ENCODE peak calls at places on chromosomes 13 and 19, in six cellular contexts. One of them, this sample, is unnamed. For H3K36me3, the result is how much of the 10 kb centered on the place peaks cover.

GRCh38 chr13:106520205-106521004 is 15.1 kb downstream of the EFNB2 start:
- DNase-seq in heart left ventricle: no peak
- DNase-seq in IMR-90: peak
- DNase-seq in adrenal gland: no peak
- DNase-seq in GM12878: no peak
- DNase-seq in HepG2: no peak
- DNase-seq in this sample: no peak

GRCh38 chr13:114132419-114133121 is at the start of gene RASA3:
- DNase-seq in HepG2: no peak
- DNase-seq in adrenal gland: peak
- DNase-seq in IMR-90: peak
- DNase-seq in heart left ventricle: peak
- DNase-seq in GM12878: no peak
- DNase-seq in this sample: peak

GRCh38 chr13:81610613-81611012 is 1269.7 kb upstream of the SPRY2 start:
- DNase-seq in adrenal gland: no peak
- DNase-seq in GM12878: no peak
- DNase-seq in IMR-90: no peak
- DNase-seq in heart left ventricle: no peak
- DNase-seq in HepG2: no peak
- DNase-seq in this sample: no peak

GRCh38 chr13:40874138-40874776 is 84.8 kb downstream of the SLC25A15 start:
- DNase-seq in heart left ventricle: no peak
- DNase-seq in IMR-90: no peak
- DNase-seq in HepG2: no peak
- DNase-seq in GM12878: no peak
- DNase-seq in adrenal gland: no peak
- DNase-seq in this sample: no peak

GRCh38 chr13:113637262-113638160 is 20.5 kb downstream of the ATP4B start:
- DNase-seq in HepG2: no peak
- DNase-seq in IMR-90: no peak
- DNase-seq in GM12878: no peak
- DNase-seq in adrenal gland: peak
- DNase-seq in heart left ventricle: peak
- DNase-seq in this sample: peak

GRCh38 chr13:110023729-110024645 is 237.6 kb upstream of the IRS2 start:
- DNase-seq in IMR-90: peak
- DNase-seq in adrenal gland: no peak
- DNase-seq in heart left ventricle: peak
- DNase-seq in HepG2: no peak
- DNase-seq in GM12878: no peak
- DNase-seq in this sample: no peak

GRCh38 chr13:78562237-78562889 is 41.0 kb downstream of the POU4F1 start:
- DNase-seq in GM12878: no peak
- DNase-seq in adrenal gland: no peak
- DNase-seq in IMR-90: no peak
- DNase-seq in HepG2: no peak
- DNase-seq in heart left ventricle: no peak
- DNase-seq in this sample: no peak

GRCh38 chr19:18443831-18444230 is 5.9 kb upstream of the ISYNA1 start:
- DNase-seq in GM12878: no peak
- DNase-seq in IMR-90: no peak
- DNase-seq in HepG2: no peak
- DNase-seq in adrenal gland: no peak
- DNase-seq in heart left ventricle: no peak
- DNase-seq in this sample: no peak

GRCh38 chr13:76387561-76387960 is 498.6 kb downstream of the KCTD12 start:
- DNase-seq in IMR-90: no peak
- DNase-seq in adrenal gland: no peak
- DNase-seq in HepG2: no peak
- DNase-seq in heart left ventricle: no peak
- DNase-seq in GM12878: no peak
- DNase-seq in this sample: no peak

GRCh38 chr19:10797078-10797477 is 38.9 kb downstream of the TMED1 start:
- DNase-seq in GM12878: no peak
- DNase-seq in IMR-90: no peak
- DNase-seq in HepG2: no peak
- DNase-seq in heart left ventricle: no peak
- DNase-seq in adrenal gland: no peak
- DNase-seq in this sample: no peak

GRCh38 chr19:18173572-18174294 is at the start of gene IFI30:
- DNase-seq in adrenal gland: peak
- DNase-seq in IMR-90: no peak
- DNase-seq in GM12878: peak
- DNase-seq in HepG2: peak
- DNase-seq in heart left ventricle: peak
- DNase-seq in this sample: peak

GRCh38 chr19:31223805-31224534 is 125.3 kb downstream of the TSHZ3 start:
- DNase-seq in heart left ventricle: peak
- DNase-seq in adrenal gland: no peak
- DNase-seq in HepG2: no peak
- DNase-seq in IMR-90: peak
- DNase-seq in GM12878: no peak
- DNase-seq in this sample: no peak

GRCh38 chr19:10587022-10587838 is at the start of gene AP1M2:
- DNase-seq in adrenal gland: no peak
- DNase-seq in HepG2: no peak
- DNase-seq in GM12878: no peak
- DNase-seq in IMR-90: no peak
- DNase-seq in heart left ventricle: no peak
- DNase-seq in this sample: no peak

GRCh38 chr13:113981201-113981605 is 7.3 kb upstream of the C13orf46 start:
- DNase-seq in GM12878: no peak
- DNase-seq in adrenal gland: no peak
- DNase-seq in IMR-90: no peak
- DNase-seq in heart left ventricle: no peak
- DNase-seq in HepG2: no peak
- DNase-seq in this sample: peak

GRCh38 chr13:57823704-57824103 is 192.2 kb downstream of the PCDH17 start:
- DNase-seq in IMR-90: no peak
- DNase-seq in HepG2: no peak
- DNase-seq in heart left ventricle: no peak
- DNase-seq in GM12878: no peak
- DNase-seq in adrenal gland: no peak
- DNase-seq in this sample: no peak

GRCh38 chr13:62278271-62278670 is 862.6 kb upstream of the PCDH20 start:
- DNase-seq in heart left ventricle: no peak
- DNase-seq in IMR-90: no peak
- DNase-seq in adrenal gland: no peak
- DNase-seq in GM12878: no peak
- DNase-seq in HepG2: no peak
- DNase-seq in this sample: no peak

GRCh38 chr13:73481877-73482445 is 423.2 kb downstream of the KLF5 start:
- DNase-seq in GM12878: no peak
- DNase-seq in HepG2: no peak
- DNase-seq in IMR-90: no peak
- DNase-seq in heart left ventricle: no peak
- DNase-seq in adrenal gland: no peak
- DNase-seq in this sample: no peak

GRCh38 chr13:59879281-59879680 is 284.4 kb downstream of the DIAPH3 start:
- DNase-seq in heart left ventricle: no peak
- DNase-seq in IMR-90: no peak
- DNase-seq in GM12878: no peak
- DNase-seq in adrenal gland: no peak
- DNase-seq in HepG2: no peak
- DNase-seq in this sample: no peak

GRCh38 chr19:45195764-45196163 is 17.2 kb downstream of the BLOC1S3 start:
- DNase-seq in IMR-90: peak
- DNase-seq in heart left ventricle: no peak
- DNase-seq in GM12878: no peak
- DNase-seq in adrenal gland: no peak
- DNase-seq in HepG2: no peak
- DNase-seq in this sample: no peak

GRCh38 chr19:50803633-50804419 is 13.6 kb downstream of the ACP4 start:
- DNase-seq in heart left ventricle: no peak
- DNase-seq in GM12878: no peak
- DNase-seq in IMR-90: no peak
- DNase-seq in HepG2: no peak
- DNase-seq in adrenal gland: no peak
- DNase-seq in this sample: no peak

GRCh38 chr19:57438925-57439324 is 3.8 kb downstream of the ZNF749 start:
- DNase-seq in GM12878: no peak
- DNase-seq in IMR-90: no peak
- DNase-seq in heart left ventricle: no peak
- DNase-seq in adrenal gland: no peak
- DNase-seq in HepG2: no peak
- DNase-seq in this sample: no peak

GRCh38 chr19:57434386-57435061 is 601 bp upstream of the ZNF749 start:
- DNase-seq in adrenal gland: no peak
- DNase-seq in heart left ventricle: no peak
- DNase-seq in GM12878: no peak
- DNase-seq in IMR-90: no peak
- DNase-seq in HepG2: no peak
- DNase-seq in this sample: no peak

GRCh38 chr19:57436392-57436791 is 1.3 kb downstream of the ZNF749 start:
- DNase-seq in HepG2: no peak
- DNase-seq in heart left ventricle: no peak
- DNase-seq in adrenal gland: no peak
- DNase-seq in IMR-90: no peak
- DNase-seq in GM12878: no peak
- DNase-seq in this sample: no peak

GRCh38 chr19:57437931-57438330 is 2.8 kb downstream of the ZNF749 start:
- DNase-seq in adrenal gland: no peak
- DNase-seq in HepG2: no peak
- DNase-seq in heart left ventricle: no peak
- DNase-seq in IMR-90: peak
- DNase-seq in GM12878: no peak
- DNase-seq in this sample: no peak

DNA sequence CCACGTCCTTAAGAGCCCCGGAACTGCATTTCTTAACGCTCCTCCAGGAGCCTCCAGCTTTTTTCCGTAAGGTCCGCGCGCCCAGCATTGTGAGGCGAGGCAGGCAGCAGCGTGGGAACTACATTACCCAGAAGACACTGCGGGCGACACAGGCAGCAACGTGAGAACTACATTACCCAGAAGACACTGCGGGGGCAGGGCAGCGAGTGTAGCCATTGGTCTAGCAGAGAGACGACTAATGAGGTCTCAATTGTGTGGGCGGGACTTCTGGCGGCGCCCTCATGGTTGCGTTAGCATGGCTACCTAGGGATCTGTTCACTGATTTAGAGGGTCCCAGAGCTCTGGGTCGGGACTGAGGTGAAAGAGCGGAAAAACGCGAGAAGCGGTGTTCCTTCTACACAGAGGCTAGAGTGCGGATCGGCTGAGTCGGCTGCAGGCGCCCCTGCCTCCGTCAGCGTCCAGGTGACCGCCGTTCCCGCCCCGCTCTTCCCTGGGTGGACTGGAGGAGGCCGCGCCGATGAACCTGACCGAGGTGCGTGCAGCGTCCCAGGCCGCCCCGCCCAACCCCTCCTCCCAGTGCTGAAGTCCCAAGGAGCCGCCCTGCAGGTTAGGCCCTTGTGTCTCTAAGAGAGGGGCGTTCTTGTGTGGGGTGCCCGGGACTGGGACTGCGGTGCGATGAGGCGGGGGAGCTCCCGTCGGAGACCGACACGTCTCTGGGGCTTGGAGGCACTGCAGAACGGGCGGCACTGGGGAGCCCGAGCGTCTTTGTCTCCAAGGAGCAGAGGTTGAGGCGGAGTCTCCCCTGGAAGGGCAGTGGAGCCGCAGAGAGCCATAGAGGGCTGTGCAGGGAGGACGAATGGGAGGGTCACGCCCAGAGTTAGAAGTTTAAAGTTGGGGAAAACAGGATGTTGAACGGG is at the start of gene ZNF749:
- DNase-seq in heart left ventricle: peak
- DNase-seq in HepG2: peak
- DNase-seq in GM12878: peak
- DNase-seq in adrenal gland: peak
- DNase-seq in IMR-90: peak
- DNase-seq in this sample: peak
- TF ChIP-seq POLR2A in heart left ventricle: no peak
- TF ChIP-seq POLR2A in HepG2: peak
- TF ChIP-seq POLR2A in GM12878: peak
- TF ChIP-seq POLR2A in adrenal gland: no peak
- TF ChIP-seq POLR2A in IMR-90: peak
- TF ChIP-seq POLR2A in this sample: no peak

DNA sequence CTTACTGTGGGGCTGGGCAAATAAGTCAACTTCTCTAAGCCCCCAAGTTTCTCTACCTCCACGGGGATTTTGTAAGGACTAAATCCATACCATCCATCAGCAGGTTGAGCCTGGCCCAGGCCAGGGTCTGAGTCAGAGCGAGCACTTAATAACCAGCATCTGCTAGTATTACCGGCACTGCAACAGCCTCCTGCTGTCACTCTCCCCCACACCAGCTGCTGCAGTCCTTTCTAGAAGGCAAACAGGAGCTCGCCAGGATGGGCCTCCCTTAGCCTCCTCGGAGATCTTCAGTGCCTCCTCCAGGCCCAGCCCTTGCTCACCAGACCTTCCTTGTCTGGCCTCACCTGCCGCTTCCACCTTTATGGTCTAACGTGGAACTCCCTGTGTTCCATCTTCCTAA is 3.2 kb downstream of the NAPA start:
- DNase-seq in heart left ventricle: no peak
- DNase-seq in HepG2: no peak
- DNase-seq in IMR-90: peak
- DNase-seq in adrenal gland: no peak
- DNase-seq in GM12878: no peak
- DNase-seq in this sample: no peak
- H3K4me3 ChIP-seq in heart left ventricle: no peak
- H3K4me3 ChIP-seq in HepG2: no peak
- H3K4me3 ChIP-seq in IMR-90: no peak
- H3K4me3 ChIP-seq in adrenal gland: no peak
- H3K4me3 ChIP-seq in GM12878: peak
- H3K4me3 ChIP-seq in this sample: no peak

DNA sequence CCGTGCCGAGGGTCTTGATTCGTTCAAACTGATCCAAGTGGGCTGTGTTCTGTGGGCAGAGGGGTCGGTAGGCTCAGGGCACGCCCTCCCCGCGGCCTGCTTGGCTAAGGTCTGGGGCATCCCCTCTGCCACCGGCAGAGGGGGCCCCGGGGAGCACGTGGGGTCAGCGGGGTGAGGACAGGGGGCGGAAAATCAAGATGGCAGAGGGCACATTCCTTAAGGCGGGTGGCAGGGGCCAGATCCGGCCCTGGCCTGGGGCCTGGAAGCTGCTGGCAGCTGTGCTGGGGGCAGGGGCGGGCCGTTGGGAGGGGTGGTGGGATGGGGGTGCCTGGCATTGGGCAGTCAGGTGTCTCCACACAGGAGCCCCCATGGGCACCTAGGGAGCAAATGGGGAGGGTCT is 10.7 kb downstream of the PRKACA start:
- DNase-seq in GM12878: no peak
- DNase-seq in IMR-90: no peak
- DNase-seq in heart left ventricle: no peak
- DNase-seq in HepG2: no peak
- DNase-seq in adrenal gland: no peak
- DNase-seq in this sample: no peak
- H3K36me3 ChIP-seq in GM12878: under half
- H3K36me3 ChIP-seq in IMR-90: under half
- H3K36me3 ChIP-seq in heart left ventricle: under half
- H3K36me3 ChIP-seq in HepG2: under half
- H3K36me3 ChIP-seq in adrenal gland: under half
- H3K36me3 ChIP-seq in this sample: under half

DNA sequence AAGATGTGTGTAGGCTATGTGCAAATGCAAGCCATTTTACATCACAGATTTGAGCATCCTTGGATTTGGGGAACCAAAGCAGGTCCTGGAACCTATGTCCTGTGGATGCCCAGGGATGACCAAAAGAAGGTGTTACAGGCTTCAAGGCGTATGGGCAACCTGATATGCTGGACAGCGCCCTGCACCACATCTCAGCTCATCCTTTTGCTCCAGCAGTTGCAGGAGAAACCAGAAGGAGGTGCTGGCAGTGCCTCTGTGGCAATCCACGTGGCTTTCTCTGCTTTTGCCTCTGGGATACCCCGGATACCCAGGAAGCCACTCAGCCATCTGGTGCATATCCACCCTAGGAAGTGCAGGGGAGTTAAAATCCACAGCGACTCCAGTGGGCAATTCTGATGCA is 110.3 kb upstream of the VSTM2B start:
- DNase-seq in heart left ventricle: no peak
- DNase-seq in IMR-90: no peak
- DNase-seq in adrenal gland: no peak
- DNase-seq in GM12878: no peak
- DNase-seq in HepG2: no peak
- DNase-seq in this sample: no peak
- TF ChIP-seq POLR2A in heart left ventricle: no peak
- TF ChIP-seq POLR2A in IMR-90: no peak
- TF ChIP-seq POLR2A in adrenal gland: no peak
- TF ChIP-seq POLR2A in GM12878: no peak
- TF ChIP-seq POLR2A in HepG2: no peak
- TF ChIP-seq POLR2A in this sample: no peak